ENCODE peak calls at places on chromosomes 12 and 14, in ten cellular contexts. One of them, this sample, is unnamed.
A peak's percentile ranks its signal among the peaks of the same experiment; 100 is the strongest.

GRCh38 chr14:99320621-99321235 is 48.7 kb upstream of the BCL11B start:
- DNase-seq in NCI-H1417: no peak
- DNase-seq in NCI-H1694: no peak
- DNase-seq in thoracic aorta: no peak
- DNase-seq in cardiac fibroblast: no peak
- DNase-seq in T-cell: no peak
- DNase-seq in RPMI7951: no peak
- DNase-seq in MCF 10A: no peak
- DNase-seq in RCC 7860: no peak
- DNase-seq in Calu3: no peak
- DNase-seq in this sample: no peak

GRCh38 chr12:71128191-71128590 is 29.6 kb downstream of the TSPAN8 start:
- DNase-seq in NCI-H1417: no peak
- DNase-seq in NCI-H1694: no peak
- DNase-seq in thoracic aorta: no peak
- DNase-seq in cardiac fibroblast: peak; percentile 12
- DNase-seq in T-cell: no peak
- DNase-seq in RPMI7951: no peak
- DNase-seq in MCF 10A: no peak
- DNase-seq in RCC 7860: no peak
- DNase-seq in Calu3: no peak
- DNase-seq in this sample: peak; percentile 8

GRCh38 chr12:9349888-9350885 is 142.0 kb upstream of the PZP start:
- DNase-seq in NCI-H1417: no peak
- DNase-seq in NCI-H1694: no peak
- DNase-seq in thoracic aorta: no peak
- DNase-seq in cardiac fibroblast: no peak
- DNase-seq in T-cell: no peak
- DNase-seq in RPMI7951: peak; percentile 42
- DNase-seq in MCF 10A: peak; percentile 29
- DNase-seq in RCC 7860: no peak
- DNase-seq in Calu3: no peak
- DNase-seq in this sample: no peak

GRCh38 chr14:50573862-50574261 is 13.9 kb downstream of the ATL1 start:
- DNase-seq in NCI-H1417: no peak
- DNase-seq in NCI-H1694: no peak
- DNase-seq in thoracic aorta: no peak
- DNase-seq in cardiac fibroblast: no peak
- DNase-seq in T-cell: no peak
- DNase-seq in RPMI7951: no peak
- DNase-seq in MCF 10A: peak; percentile 3
- DNase-seq in RCC 7860: no peak
- DNase-seq in Calu3: no peak
- DNase-seq in this sample: no peak

GRCh38 chr12:94640134-94640928 is 10.0 kb downstream of the TMCC3 start:
- DNase-seq in NCI-H1417: no peak
- DNase-seq in NCI-H1694: no peak
- DNase-seq in thoracic aorta: no peak
- DNase-seq in cardiac fibroblast: peak; percentile 91
- DNase-seq in T-cell: no peak
- DNase-seq in RPMI7951: peak; percentile 74
- DNase-seq in MCF 10A: peak; percentile 96
- DNase-seq in RCC 7860: peak; percentile 83
- DNase-seq in Calu3: no peak
- DNase-seq in this sample: no peak

GRCh38 chr14:30069536-30069935 is 141.9 kb upstream of the PRKD1 start:
- DNase-seq in NCI-H1417: no peak
- DNase-seq in NCI-H1694: no peak
- DNase-seq in thoracic aorta: no peak
- DNase-seq in cardiac fibroblast: no peak
- DNase-seq in T-cell: no peak
- DNase-seq in RPMI7951: no peak
- DNase-seq in MCF 10A: no peak
- DNase-seq in RCC 7860: no peak
- DNase-seq in Calu3: no peak
- DNase-seq in this sample: no peak

GRCh38 chr12:48979602-48980388 is 1.7 kb downstream of the WNT1 start:
- DNase-seq in NCI-H1417: no peak
- DNase-seq in NCI-H1694: no peak
- DNase-seq in thoracic aorta: no peak
- DNase-seq in cardiac fibroblast: no peak
- DNase-seq in T-cell: peak; percentile 59
- DNase-seq in RPMI7951: no peak
- DNase-seq in MCF 10A: no peak
- DNase-seq in RCC 7860: no peak
- DNase-seq in Calu3: no peak
- DNase-seq in this sample: peak; percentile 24

GRCh38 chr12:7157391-7157790 is 27.2 kb downstream of the CLSTN3 start:
- DNase-seq in NCI-H1417: no peak
- DNase-seq in NCI-H1694: no peak
- DNase-seq in thoracic aorta: no peak
- DNase-seq in cardiac fibroblast: no peak
- DNase-seq in T-cell: no peak
- DNase-seq in RPMI7951: no peak
- DNase-seq in MCF 10A: no peak
- DNase-seq in RCC 7860: no peak
- DNase-seq in Calu3: no peak
- DNase-seq in this sample: no peak

GRCh38 chr12:12661086-12661485 is 34.9 kb downstream of the GPR19 start:
- DNase-seq in NCI-H1417: no peak
- DNase-seq in NCI-H1694: no peak
- DNase-seq in thoracic aorta: no peak
- DNase-seq in cardiac fibroblast: peak; percentile 88
- DNase-seq in T-cell: no peak
- DNase-seq in RPMI7951: peak; percentile 62
- DNase-seq in MCF 10A: peak; percentile 81
- DNase-seq in RCC 7860: no peak
- DNase-seq in Calu3: no peak
- DNase-seq in this sample: no peak

GRCh38 chr14:51185754-51186153 is 54.3 kb upstream of the TMX1 start:
- DNase-seq in NCI-H1417: no peak
- DNase-seq in NCI-H1694: no peak
- DNase-seq in thoracic aorta: no peak
- DNase-seq in cardiac fibroblast: no peak
- DNase-seq in T-cell: no peak
- DNase-seq in RPMI7951: no peak
- DNase-seq in MCF 10A: no peak
- DNase-seq in RCC 7860: no peak
- DNase-seq in Calu3: no peak
- DNase-seq in this sample: no peak

GRCh38 chr14:28751467-28752058 is 15.0 kb upstream of the FOXG1 start:
- DNase-seq in NCI-H1417: peak; percentile 94
- DNase-seq in NCI-H1694: no peak
- DNase-seq in thoracic aorta: no peak
- DNase-seq in cardiac fibroblast: peak; percentile 74
- DNase-seq in T-cell: no peak
- DNase-seq in RPMI7951: peak; percentile 58
- DNase-seq in MCF 10A: peak; percentile 73
- DNase-seq in RCC 7860: peak; percentile 5
- DNase-seq in Calu3: peak; percentile 65
- DNase-seq in this sample: peak; percentile 80

GRCh38 chr14:75831455-75831854 is 150.3 kb downstream of the TGFB3 start:
- DNase-seq in NCI-H1417: peak; percentile 77
- DNase-seq in NCI-H1694: no peak
- DNase-seq in thoracic aorta: no peak
- DNase-seq in cardiac fibroblast: peak; percentile 80
- DNase-seq in T-cell: peak; percentile 56
- DNase-seq in RPMI7951: peak; percentile 48
- DNase-seq in MCF 10A: peak; percentile 73
- DNase-seq in RCC 7860: no peak
- DNase-seq in Calu3: peak; percentile 45
- DNase-seq in this sample: no peak

GRCh38 chr12:19010087-19010486 is 119.4 kb upstream of the PLEKHA5 start:
- DNase-seq in NCI-H1417: no peak
- DNase-seq in NCI-H1694: no peak
- DNase-seq in thoracic aorta: no peak
- DNase-seq in cardiac fibroblast: no peak
- DNase-seq in T-cell: no peak
- DNase-seq in RPMI7951: no peak
- DNase-seq in MCF 10A: no peak
- DNase-seq in RCC 7860: no peak
- DNase-seq in Calu3: no peak
- DNase-seq in this sample: no peak

GRCh38 chr12:56998316-56998715 is 8.0 kb downstream of the ZBTB39 start:
- DNase-seq in NCI-H1417: no peak
- DNase-seq in NCI-H1694: no peak
- DNase-seq in thoracic aorta: no peak
- DNase-seq in cardiac fibroblast: no peak
- DNase-seq in T-cell: no peak
- DNase-seq in RPMI7951: no peak
- DNase-seq in MCF 10A: no peak
- DNase-seq in RCC 7860: no peak
- DNase-seq in Calu3: no peak
- DNase-seq in this sample: no peak

GRCh38 chr14:23377201-23377550 is 330 bp downstream of the CMTM5 start:
- DNase-seq in NCI-H1417: no peak
- DNase-seq in NCI-H1694: no peak
- DNase-seq in thoracic aorta: no peak
- DNase-seq in cardiac fibroblast: no peak
- DNase-seq in T-cell: no peak
- DNase-seq in RPMI7951: no peak
- DNase-seq in MCF 10A: no peak
- DNase-seq in RCC 7860: no peak
- DNase-seq in Calu3: no peak
- DNase-seq in this sample: no peak

GRCh38 chr14:102525213-102526143 is 15.9 kb upstream of the ANKRD9 start:
- DNase-seq in NCI-H1417: peak; percentile 78
- DNase-seq in NCI-H1694: peak; percentile 97
- DNase-seq in thoracic aorta: no peak
- DNase-seq in cardiac fibroblast: peak; percentile 75
- DNase-seq in T-cell: peak; percentile 58
- DNase-seq in RPMI7951: peak; percentile 72
- DNase-seq in MCF 10A: peak; percentile 83
- DNase-seq in RCC 7860: peak; percentile 7
- DNase-seq in Calu3: peak; percentile 52
- DNase-seq in this sample: peak; percentile 71

GRCh38 chr14:21025374-21026151 is 702 bp upstream of the NDRG2 start:
- DNase-seq in NCI-H1417: peak; percentile 43
- DNase-seq in NCI-H1694: no peak
- DNase-seq in thoracic aorta: no peak
- DNase-seq in cardiac fibroblast: no peak
- DNase-seq in T-cell: no peak
- DNase-seq in RPMI7951: no peak
- DNase-seq in MCF 10A: no peak
- DNase-seq in RCC 7860: no peak
- DNase-seq in Calu3: no peak
- DNase-seq in this sample: peak; percentile 83

GRCh38 chr14:100692859-100693558 is 33.7 kb upstream of the DLK1 start:
- DNase-seq in NCI-H1417: peak; percentile 89
- DNase-seq in NCI-H1694: no peak
- DNase-seq in thoracic aorta: no peak
- DNase-seq in cardiac fibroblast: peak; percentile 77
- DNase-seq in T-cell: no peak
- DNase-seq in RPMI7951: peak; percentile 96
- DNase-seq in MCF 10A: peak; percentile 96
- DNase-seq in RCC 7860: peak; percentile 85
- DNase-seq in Calu3: peak; percentile 71
- DNase-seq in this sample: peak; percentile 56

GRCh38 chr14:68527329-68527851 is 265.5 kb downstream of the ZFP36L1 start:
- DNase-seq in NCI-H1417: peak; percentile 43
- DNase-seq in NCI-H1694: no peak
- DNase-seq in thoracic aorta: no peak
- DNase-seq in cardiac fibroblast: peak; percentile 34
- DNase-seq in T-cell: no peak
- DNase-seq in RPMI7951: no peak
- DNase-seq in MCF 10A: peak; percentile 67
- DNase-seq in RCC 7860: no peak
- DNase-seq in Calu3: peak; percentile 55
- DNase-seq in this sample: peak; percentile 62

GRCh38 chr14:95535226-95536021 is 574 bp downstream of the GLRX5 start:
- DNase-seq in NCI-H1417: peak; percentile 56
- DNase-seq in NCI-H1694: no peak
- DNase-seq in thoracic aorta: no peak
- DNase-seq in cardiac fibroblast: no peak
- DNase-seq in T-cell: no peak
- DNase-seq in RPMI7951: no peak
- DNase-seq in MCF 10A: no peak
- DNase-seq in RCC 7860: no peak
- DNase-seq in Calu3: no peak
- DNase-seq in this sample: no peak

GRCh38 chr14:104869669-104870367 is 4.8 kb downstream of the CEP170B start:
- DNase-seq in NCI-H1417: no peak
- DNase-seq in NCI-H1694: no peak
- DNase-seq in thoracic aorta: no peak
- DNase-seq in cardiac fibroblast: no peak
- DNase-seq in T-cell: no peak
- DNase-seq in RPMI7951: no peak
- DNase-seq in MCF 10A: no peak
- DNase-seq in RCC 7860: no peak
- DNase-seq in Calu3: no peak
- DNase-seq in this sample: no peak

GRCh38 chr12:3523728-3524127 is 32.7 kb downstream of the PRMT8 start:
- DNase-seq in NCI-H1417: no peak
- DNase-seq in NCI-H1694: no peak
- DNase-seq in thoracic aorta: no peak
- DNase-seq in cardiac fibroblast: no peak
- DNase-seq in T-cell: no peak
- DNase-seq in RPMI7951: peak; percentile 57
- DNase-seq in MCF 10A: no peak
- DNase-seq in RCC 7860: no peak
- DNase-seq in Calu3: no peak
- DNase-seq in this sample: no peak

GRCh38 chr14:54108481-54109471 is 152.2 kb upstream of the BMP4 start:
- DNase-seq in NCI-H1417: no peak
- DNase-seq in NCI-H1694: peak; percentile 98
- DNase-seq in thoracic aorta: no peak
- DNase-seq in cardiac fibroblast: peak; percentile 90
- DNase-seq in T-cell: no peak
- DNase-seq in RPMI7951: peak; percentile 96
- DNase-seq in MCF 10A: peak; percentile 27
- DNase-seq in RCC 7860: peak; percentile 22
- DNase-seq in Calu3: peak; percentile 39
- DNase-seq in this sample: no peak

GRCh38 chr12:96198970-96199369 is 4.8 kb downstream of the ELK3 start:
- DNase-seq in NCI-H1417: no peak
- DNase-seq in NCI-H1694: no peak
- DNase-seq in thoracic aorta: no peak
- DNase-seq in cardiac fibroblast: peak; percentile 97
- DNase-seq in T-cell: no peak
- DNase-seq in RPMI7951: peak; percentile 83
- DNase-seq in MCF 10A: peak; percentile 82
- DNase-seq in RCC 7860: peak; percentile 91
- DNase-seq in Calu3: no peak
- DNase-seq in this sample: no peak

GRCh38 chr12:81245458-81245857 is 167.6 kb downstream of the ACSS3 start:
- DNase-seq in NCI-H1417: no peak
- DNase-seq in NCI-H1694: no peak
- DNase-seq in thoracic aorta: no peak
- DNase-seq in cardiac fibroblast: peak; percentile 3
- DNase-seq in T-cell: no peak
- DNase-seq in RPMI7951: no peak
- DNase-seq in MCF 10A: no peak
- DNase-seq in RCC 7860: no peak
- DNase-seq in Calu3: no peak
- DNase-seq in this sample: peak; percentile 50

GRCh38 chr14:92105845-92106094 is 612 bp downstream of the ATXN3 start:
- DNase-seq in NCI-H1417: no peak
- DNase-seq in NCI-H1694: no peak
- DNase-seq in thoracic aorta: no peak
- DNase-seq in cardiac fibroblast: peak; percentile 69
- DNase-seq in T-cell: no peak
- DNase-seq in RPMI7951: peak; percentile 52
- DNase-seq in MCF 10A: peak; percentile 51
- DNase-seq in RCC 7860: no peak
- DNase-seq in Calu3: peak; percentile 7
- DNase-seq in this sample: no peak

GRCh38 chr14:105487449-105487985 is 831 bp downstream of the CRIP1 start:
- DNase-seq in NCI-H1417: no peak
- DNase-seq in NCI-H1694: no peak
- DNase-seq in thoracic aorta: no peak
- DNase-seq in cardiac fibroblast: no peak
- DNase-seq in T-cell: peak; percentile 72
- DNase-seq in RPMI7951: no peak
- DNase-seq in MCF 10A: no peak
- DNase-seq in RCC 7860: no peak
- DNase-seq in Calu3: no peak
- DNase-seq in this sample: peak; percentile 39

GRCh38 chr14:26984318-26985177 is 386.7 kb upstream of the NOVA1 start:
- DNase-seq in NCI-H1417: peak; percentile 84
- DNase-seq in NCI-H1694: peak; percentile 87
- DNase-seq in thoracic aorta: no peak
- DNase-seq in cardiac fibroblast: peak; percentile 80
- DNase-seq in T-cell: no peak
- DNase-seq in RPMI7951: peak; percentile 39
- DNase-seq in MCF 10A: peak; percentile 71
- DNase-seq in RCC 7860: no peak
- DNase-seq in Calu3: peak; percentile 48
- DNase-seq in this sample: peak; percentile 86

This sample was measured in left kidney.